ENCODE peak calls at places on chromosomes 13 and 19, in four cellular contexts. T, L, Z and Q are unnamed samples.

GRCh38 chr13:40101708-40102359 is 446.4 kb downstream of the COG6 start:
- DNase-seq in Z (no peak), L (peak), T (no peak), Q (peak)

GRCh38 chr19:47111081-47111589 is 2.4 kb downstream of the ZC3H4 start:
- DNase-seq in Z (peak), L (no peak), T (peak), Q (no peak)

GRCh38 chr19:6161271-6161850 is 25.9 kb downstream of the ACSBG2 start:
- DNase-seq in T (peak), L (peak), Z (peak), Q (peak)

GRCh38 chr13:32381539-32381938 is 46.4 kb downstream of the N4BP2L1 start:
- DNase-seq in L (peak), T (peak), Z (peak), Q (peak)

GRCh38 chr19:15048128-15048527 is 1.2 kb upstream of the CASP14 start:
- DNase-seq in L (no peak), Z (no peak), T (no peak), Q (no peak)

GRCh38 chr19:10230904-10231623 is at the start of gene S1PR2:
- DNase-seq in Z (peak), T (peak), L (peak), Q (peak)

GRCh38 chr13:77325371-77325941 is 1.4 kb downstream of the MYCBP2 start:
- DNase-seq in T (no peak), L (peak), Z (no peak), Q (peak)

GRCh38 chr13:32164622-32165268 is 133.2 kb downstream of the FRY start:
- DNase-seq in L (peak), Z (no peak), T (peak), Q (no peak)

GRCh38 chr13:75901509-75901908 is 265.4 kb downstream of the LMO7 start:
- DNase-seq in Z (no peak), L (no peak), T (no peak), Q (no peak)

GRCh38 chr19:39499082-39499642 is 415 bp downstream of the DLL3 start:
- DNase-seq in L (no peak), T (peak), Z (no peak), Q (no peak)

GRCh38 chr19:40332669-40333068 is 15.5 kb downstream of the C19orf47 start:
- DNase-seq in T (no peak), L (no peak), Z (no peak), Q (no peak)

GRCh38 chr19:1455336-1456120 is 5.6 kb downstream of the APC2 start:
- DNase-seq in Z (peak), T (peak), L (peak), Q (peak)

DNA sequence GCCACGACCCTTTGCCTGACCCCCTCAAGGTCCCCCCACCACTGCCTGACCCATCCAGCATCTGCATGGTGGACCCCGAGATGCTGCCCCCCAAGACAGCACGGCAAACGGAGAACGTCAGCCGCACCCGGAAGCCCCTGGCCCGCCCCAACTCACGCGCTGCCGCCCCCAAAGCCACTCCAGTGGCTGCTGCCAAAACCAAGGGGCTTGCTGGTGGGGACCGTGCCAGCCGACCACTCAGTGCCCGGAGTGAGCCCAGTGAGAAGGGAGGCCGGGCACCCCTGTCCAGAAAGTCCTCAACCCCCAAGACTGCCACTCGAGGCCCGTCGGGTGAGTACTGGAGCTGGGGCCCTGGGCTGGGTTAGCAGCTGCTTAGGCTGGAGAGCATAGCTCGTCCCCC is 8.6 kb downstream of the MAP1S start:
- DNase-seq in Z (no peak), L (no peak), T (no peak), Q (no peak)
- TF ChIP-seq CTCF in Z (no peak), L (no peak), T (no peak), Q (no peak)

GRCh38 chr19:8491574-8491973 is 10.9 kb downstream of the PRAM1 start:
- DNase-seq in T (no peak), L (no peak), Z (no peak), Q (no peak)
- TF ChIP-seq CTCF in T (peak), L (no peak), Z (no peak), Q (no peak)

GRCh38 chr13:37068962-37069361 is 9.5 kb upstream of the SUPT20H start:
- DNase-seq in L (no peak), Z (no peak), T (no peak), Q (peak)
- TF ChIP-seq CTCF in L (peak), Z (no peak), T (peak), Q (peak)

DNA sequence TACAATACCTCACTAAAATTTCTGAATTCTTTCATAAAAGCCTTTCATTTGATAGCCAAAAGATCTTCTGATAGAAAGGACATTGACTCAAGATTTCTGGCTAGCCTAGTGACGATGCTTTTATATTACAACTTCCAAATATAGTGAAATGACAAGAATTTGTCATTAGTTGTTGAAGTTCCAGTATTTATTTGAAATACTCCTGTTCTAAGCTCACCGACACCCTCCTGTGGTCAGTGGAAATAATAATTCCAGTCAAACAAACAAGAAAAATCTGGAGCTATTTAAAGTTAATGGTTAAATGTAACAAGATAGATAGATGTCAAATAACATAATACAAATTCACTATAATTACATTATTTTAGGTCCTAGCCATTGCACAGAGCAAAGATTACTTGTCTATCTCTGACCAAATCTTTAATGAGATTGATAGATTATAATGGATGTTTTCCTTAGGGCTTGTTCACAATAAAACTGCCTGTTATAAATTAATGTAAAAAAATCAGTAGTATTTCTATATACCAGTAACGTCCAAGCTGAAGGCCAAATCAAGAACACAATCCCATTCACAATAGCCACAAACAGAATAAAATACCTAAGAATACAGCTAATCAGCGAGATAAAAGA is 195.5 kb downstream of the RGCC start:
- DNase-seq in T (peak), Z (peak), L (peak), Q (peak)
- TF ChIP-seq CTCF in T (peak), Z (peak), L (peak), Q (peak)